ENCODE peak calls at places on chromosome 5, in five cellular contexts. U is A549, P is astrocyte, Z is neural progenitor cell, L is H9. O is an unnamed sample.

GRCh38 chr5:160083012-160083436 is 36.2 kb downstream of the PWWP2A start:
- DNase-seq in L (no peak), P (peak; percentile 93), U (no peak), Z (no peak), O (no peak)

GRCh38 chr5:134493461-134494055 is 31.9 kb upstream of the JADE2 start:
- DNase-seq in U (no peak), Z (no peak), L (no peak), P (no peak), O (no peak)

GRCh38 chr5:126335871-126336270 is 87.3 kb upstream of the GRAMD2B start:
- DNase-seq in P (peak; percentile 19), L (no peak), U (no peak), Z (no peak), O (no peak)

GRCh38 chr5:172059661-172060100 is 53.2 kb upstream of the FBXW11 start:
- DNase-seq in L (no peak), U (peak; percentile 29), P (no peak), Z (peak; percentile 25), O (no peak)

GRCh38 chr5:135866044-135866443 is 29.6 kb downstream of the IL9 start:
- DNase-seq in Z (no peak), P (no peak), U (no peak), L (no peak), O (no peak)

GRCh38 chr5:75277463-75277862 is 40.8 kb upstream of the ANKRD31 start:
- DNase-seq in P (no peak), U (no peak), Z (no peak), L (no peak), O (no peak)

GRCh38 chr5:136056771-136057335 is 28.1 kb downstream of the TGFBI start:
- DNase-seq in P (no peak), Z (no peak), L (no peak), U (no peak), O (no peak)

GRCh38 chr5:171024084-171024483 is 162.3 kb downstream of the RANBP17 start:
- DNase-seq in L (no peak), Z (no peak), P (no peak), U (no peak), O (no peak)

GRCh38 chr5:24642022-24642421 is 2.8 kb downstream of the CDH10 start:
- DNase-seq in Z (peak; percentile 18), L (no peak), P (peak; percentile 30), U (no peak), O (no peak)

GRCh38 chr5:17805426-17805825 is 171.2 kb downstream of the TAF11L14 start:
- DNase-seq in U (no peak), L (no peak), P (no peak), Z (no peak), O (no peak)

GRCh38 chr5:135265497-135266300 is 133.3 kb downstream of the MACROH2A1 start:
- DNase-seq in P (no peak), Z (no peak), L (no peak), U (no peak), O (no peak)

GRCh38 chr5:57258052-57258451 is 84.2 kb downstream of the GPBP1 start:
- DNase-seq in P (no peak), U (no peak), Z (no peak), L (no peak), O (no peak)

GRCh38 chr5:66877843-66878242 is 281.6 kb downstream of the MAST4 start:
- DNase-seq in U (peak; percentile 7), P (peak; percentile 43), L (no peak), Z (no peak), O (no peak)

GRCh38 chr5:95850391-95850894 is 27.9 kb upstream of the GLRX start:
- DNase-seq in L (no peak), P (no peak), Z (no peak), U (no peak), O (no peak)

GRCh38 chr5:91495699-91496098 is 112.6 kb upstream of the ARRDC3 start:
- DNase-seq in Z (peak; percentile 6), L (no peak), U (no peak), P (no peak), O (no peak)

GRCh38 chr5:56819027-56819881 is 3.9 kb downstream of the MAP3K1 start:
- DNase-seq in U (no peak), P (peak; percentile 8), L (no peak), Z (no peak), O (no peak)

GRCh38 chr5:147303251-147303650 is 68.4 kb downstream of the STK32A start:
- DNase-seq in L (no peak), Z (no peak), U (no peak), P (peak; percentile 81), O (no peak)

GRCh38 chr5:8136271-8136670 is 267.3 kb downstream of the MTRR start:
- DNase-seq in Z (no peak), U (no peak), P (no peak), L (no peak), O (no peak)

GRCh38 chr5:174327317-174327864 is 281.9 kb downstream of the NSG2 start:
- DNase-seq in Z (peak; percentile 94), P (peak; percentile 73), U (peak; percentile 83), L (peak; percentile 93), O (peak; percentile 9)

GRCh38 chr5:112691341-112691685 is 46.4 kb upstream of the APC start:
- DNase-seq in P (no peak), L (no peak), U (no peak), Z (no peak), O (no peak)

GRCh38 chr5:5335708-5336211 is 86.7 kb upstream of the ICE1 start:
- DNase-seq in Z (peak; percentile 18), P (peak; percentile 95), L (no peak), U (peak; percentile 46), O (no peak)

GRCh38 chr5:9613360-9613759 is 16.8 kb downstream of the TAS2R1 start:
- DNase-seq in Z (no peak), P (no peak), U (no peak), L (no peak), O (no peak)

GRCh38 chr5:94440015-94440414 is 178.4 kb downstream of the KIAA0825 start:
- DNase-seq in Z (no peak), P (no peak), L (no peak), U (no peak), O (no peak)

DNA sequence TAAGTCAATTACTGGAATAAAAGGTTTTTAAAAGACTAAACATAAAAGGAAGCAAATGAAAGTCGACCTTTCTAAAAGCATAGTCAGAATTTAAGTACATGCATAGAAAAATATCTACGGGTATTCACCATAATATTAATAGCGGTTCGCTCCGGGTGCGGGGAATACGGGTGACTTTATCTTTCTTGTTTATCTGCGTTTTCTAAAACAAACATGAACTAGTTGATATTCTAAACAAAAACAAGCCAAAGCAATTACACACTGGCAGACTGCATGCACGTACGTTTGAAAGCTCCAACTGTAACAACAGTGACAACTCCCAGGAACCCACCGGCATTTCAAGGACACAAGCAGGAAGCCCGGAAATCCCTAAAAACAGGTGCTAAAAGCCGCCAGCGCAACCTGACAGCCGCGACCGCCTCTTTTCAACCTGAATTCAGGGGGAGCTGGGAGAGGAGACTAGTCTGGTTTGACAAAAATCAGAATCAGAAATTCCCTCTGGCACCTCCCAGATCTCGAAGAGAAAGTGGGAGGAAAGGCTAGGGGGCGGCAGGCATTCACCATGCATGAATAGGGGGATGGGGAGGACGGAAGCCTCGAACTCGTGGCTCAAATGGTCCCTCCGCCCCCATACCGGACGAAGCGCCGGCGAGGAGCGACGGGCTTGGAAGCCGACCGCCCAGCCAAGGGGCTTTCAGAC is 512 bp downstream of the PANK3 start:
- DNase-seq in L (no peak), P (no peak), U (peak; percentile 55), Z (no peak), O (no peak)
- TF ChIP-seq CTCF in L (no peak), P (no peak), U (no peak), Z (no peak), O (no peak)

GRCh38 chr5:40446910-40447309 is 232.8 kb upstream of the PTGER4 start:
- DNase-seq in L (no peak), Z (no peak), P (peak; percentile 51), U (peak; percentile 63), O (no peak)
- H3K27ac ChIP-seq in L (no peak overlapping the region), Z (no peak overlapping the region), P (peak overlapping the region; percentile 67), U (no peak overlapping the region), O (no peak overlapping the region)

DNA sequence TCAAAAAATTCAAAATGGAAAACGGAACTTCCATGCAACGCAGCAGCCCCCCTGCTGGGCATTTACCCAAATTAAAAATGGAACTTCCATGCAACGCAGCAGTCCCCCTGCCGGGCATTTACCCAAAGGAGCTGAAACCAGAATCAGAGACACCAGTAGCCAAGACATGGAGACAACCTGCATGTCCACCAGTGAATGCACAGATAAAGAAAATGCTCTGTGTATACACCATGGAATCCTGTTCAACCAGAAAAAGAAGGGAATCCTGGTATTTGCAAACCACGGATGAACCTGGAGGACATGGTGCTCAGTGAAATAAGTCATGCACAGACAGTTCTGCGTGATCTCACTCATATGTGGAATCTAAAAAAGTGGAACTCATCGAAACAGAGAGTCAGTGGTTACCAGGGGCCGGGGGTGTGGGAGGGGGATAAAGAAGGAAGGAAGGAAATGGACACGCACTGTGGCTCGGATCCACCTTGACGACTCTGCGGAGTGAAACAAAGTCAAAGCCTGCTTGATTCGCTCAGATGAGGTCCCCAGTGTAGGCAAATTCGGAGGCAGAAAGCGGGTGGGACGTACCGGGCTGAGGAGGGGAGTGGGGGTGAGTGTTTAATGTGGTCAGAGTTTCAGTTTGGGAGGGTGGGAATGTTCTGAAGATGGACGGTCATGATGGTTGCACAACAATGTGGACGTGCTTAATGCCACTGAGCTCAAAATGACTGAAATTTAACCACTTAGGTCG is 40.2 kb upstream of the EXOC3 start:
- DNase-seq in U (no peak), Z (no peak), P (peak; percentile 45), L (no peak), O (no peak)
- TF ChIP-seq CTCF in U (no peak), Z (no peak), P (no peak), L (no peak), O (no peak)

GRCh38 chr5:151218177-151218576 is 5.7 kb downstream of the CCDC69 start:
- DNase-seq in L (no peak), U (no peak), P (no peak), Z (no peak), O (no peak)

GRCh38 chr5:151219789-151220188 is 4.1 kb downstream of the CCDC69 start:
- DNase-seq in Z (no peak), U (no peak), P (no peak), L (no peak), O (no peak)

GRCh38 chr5:151216781-151217180 is 7.1 kb downstream of the CCDC69 start:
- DNase-seq in P (no peak), L (no peak), Z (no peak), U (no peak), O (no peak)

GRCh38 chr5:151221574-151221973 is 2.3 kb downstream of the CCDC69 start:
- DNase-seq in Z (no peak), L (no peak), U (no peak), P (peak; percentile 9), O (no peak)

GRCh38 chr5:151219138-151219537 is 4.8 kb downstream of the CCDC69 start:
- DNase-seq in P (no peak), Z (no peak), U (no peak), L (no peak), O (no peak)
- H3K27ac ChIP-seq in P (no peak overlapping the region), Z (no peak overlapping the region), U (no peak overlapping the region), L (no peak overlapping the region), O (peak overlapping the region; percentile 60)

O was measured in CD4-positive, alpha-beta T cell.